ENCODE peak calls at places on chromosomes 1 and 21, in six cellular contexts. S is heart right ventricle, N is fibroblast of mammary gland, X is psoas muscle, T is GM12878, W is astrocyte of the spinal cord. I is an unnamed sample.

GRCh38 chr1:116020668-116021272 is 44.5 kb downstream of the SLC22A15 start:
- DNase-seq in S (peak), T (no peak), X (no peak), W (peak), N (peak), I (peak)

GRCh38 chr1:58401991-58402390 is 144.5 kb downstream of the OMA1 start:
- DNase-seq in S (peak), N (peak), W (no peak), T (no peak), X (no peak), I (no peak)

GRCh38 chr1:109767596-109768334 is 4.0 kb upstream of the EPS8L3 start:
- DNase-seq in T (no peak), S (peak), W (no peak), X (peak), N (no peak), I (no peak)

GRCh38 chr1:193794239-193794638 is 607.8 kb upstream of the B3GALT2 start:
- DNase-seq in T (no peak), N (no peak), X (no peak), W (peak), S (no peak), I (peak)

GRCh38 chr1:44038876-44039657 is 7.8 kb upstream of the SLC6A9 start:
- DNase-seq in T (no peak), X (no peak), W (no peak), N (peak), S (no peak), I (no peak)

GRCh38 chr1:40799351-40799867 is 15.8 kb downstream of the KCNQ4 start:
- DNase-seq in S (peak), W (peak), X (peak), T (no peak), N (peak), I (no peak)

GRCh38 chr1:172269084-172269483 is 151.4 kb upstream of the C1orf105 start:
- DNase-seq in N (no peak), S (no peak), W (no peak), T (no peak), X (no peak), I (no peak)

GRCh38 chr1:54489627-54490240 is 58.3 kb upstream of the ACOT11 start:
- DNase-seq in S (no peak), N (no peak), W (no peak), X (no peak), T (no peak), I (no peak)

GRCh38 chr1:225113265-225113664 is 183.8 kb downstream of the DNAH14 start:
- DNase-seq in S (no peak), N (no peak), X (no peak), W (no peak), T (no peak), I (no peak)

GRCh38 chr21:23131177-23131576 is 2133.0 kb downstream of the NCAM2 start:
- DNase-seq in T (no peak), S (no peak), N (no peak), X (no peak), W (no peak), I (no peak)

GRCh38 chr1:69846267-69846666 is 278.5 kb downstream of the LRRC7 start:
- DNase-seq in X (no peak), S (no peak), W (no peak), N (no peak), T (no peak), I (no peak)

GRCh38 chr1:206923009-206923960 is 1.5 kb upstream of the FCMR start:
- DNase-seq in S (no peak), W (no peak), N (no peak), X (peak), T (peak), I (no peak)

DNA sequence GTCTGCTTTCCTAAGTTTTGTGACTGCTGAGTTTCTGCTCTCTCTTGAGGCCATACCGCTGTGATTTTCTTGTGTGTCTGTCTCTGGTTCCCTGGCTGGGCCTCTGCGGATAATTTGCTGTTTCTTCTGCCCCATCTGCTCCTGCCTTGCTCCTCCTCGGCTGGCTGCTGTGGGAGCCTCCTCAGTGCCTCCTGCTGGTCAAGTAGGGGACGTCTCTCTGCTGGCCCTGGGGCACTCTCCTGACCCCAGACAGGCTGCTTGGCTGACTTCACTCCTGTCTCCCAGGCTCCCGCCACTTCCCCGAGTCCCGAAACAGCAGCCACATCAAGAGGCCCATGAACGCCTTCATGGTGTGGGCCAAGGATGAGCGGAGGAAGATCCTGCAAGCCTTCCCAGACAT is 28.5 kb downstream of the ETNK2 start:
- DNase-seq in T (no peak), N (peak), W (no peak), S (no peak), X (no peak), I (no peak)
- TF ChIP-seq CTCF in T (no peak), N (peak), W (peak), S (peak), X (peak), I (peak)

DNA sequence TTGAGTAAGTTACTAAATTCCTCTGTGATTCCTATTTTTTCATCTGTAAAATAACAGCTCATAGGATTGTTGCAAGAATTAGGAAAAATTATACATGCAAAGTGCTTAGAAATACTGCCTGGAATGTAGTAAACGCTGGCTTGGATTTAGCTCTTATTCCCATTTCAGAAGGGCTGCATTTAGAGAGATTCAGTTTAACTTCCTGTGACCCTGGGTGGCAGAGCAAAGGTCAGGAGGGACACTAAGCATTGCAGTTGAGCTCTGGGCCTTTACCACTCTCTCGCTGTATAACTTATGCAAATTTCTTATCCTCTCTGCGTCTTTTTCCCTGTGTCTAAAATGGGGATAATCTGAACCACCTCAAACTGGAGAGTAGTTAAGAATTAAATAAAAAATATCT is 241.0 kb upstream of the POU3F1 start:
- DNase-seq in W (no peak), N (no peak), X (no peak), S (no peak), T (no peak), I (no peak)
- TF ChIP-seq CTCF in W (no peak), N (no peak), X (no peak), S (no peak), T (no peak), I (no peak)

GRCh38 chr21:19987671-19988070 is 1010.5 kb upstream of the NCAM2 start:
- DNase-seq in T (no peak), N (no peak), W (no peak), X (no peak), S (no peak), I (no peak)

GRCh38 chr21:19998450-19998849 is 999.8 kb upstream of the NCAM2 start:
- DNase-seq in S (no peak), X (no peak), T (no peak), W (no peak), N (no peak), I (no peak)

GRCh38 chr21:19995253-19995652 is 1003.0 kb upstream of the NCAM2 start:
- DNase-seq in X (no peak), N (no peak), T (no peak), S (no peak), W (no peak), I (no peak)

GRCh38 chr21:19993186-19993711 is 1005.0 kb upstream of the NCAM2 start:
- DNase-seq in N (no peak), T (no peak), S (no peak), X (no peak), W (no peak), I (no peak)

GRCh38 chr21:19992540-19992939 is 1005.7 kb upstream of the NCAM2 start:
- DNase-seq in N (no peak), X (no peak), S (no peak), W (no peak), T (no peak), I (no peak)
- TF ChIP-seq CTCF in N (no peak), X (no peak), S (no peak), W (no peak), T (no peak), I (no peak)

DNA sequence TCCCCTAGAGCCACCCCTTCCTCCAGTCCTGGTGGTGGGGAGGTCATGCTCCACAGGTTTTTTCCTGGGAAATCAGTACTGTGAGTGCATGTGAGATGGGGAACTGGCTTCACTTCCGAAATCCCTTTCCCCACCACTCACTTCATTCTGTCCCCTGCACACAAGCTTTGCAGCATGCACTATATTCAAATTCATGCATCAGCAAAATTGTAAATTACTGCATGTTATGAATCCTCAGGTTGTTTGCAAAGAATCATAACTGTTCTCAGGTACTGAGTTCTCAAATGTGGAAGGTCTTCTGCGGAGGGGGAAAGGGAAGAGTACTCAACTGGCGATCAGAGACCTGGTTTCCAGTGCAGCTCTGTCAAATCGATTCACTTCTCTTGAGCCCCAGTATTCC is 42.3 kb downstream of the LHX4 start:
- DNase-seq in S (no peak), W (no peak), N (no peak), X (no peak), T (no peak), I (no peak)
- TF ChIP-seq CTCF in S (no peak), W (no peak), N (no peak), X (no peak), T (no peak), I (no peak)

GRCh38 chr1:18555036-18555435 is 74.3 kb downstream of the KLHDC7A start:
- DNase-seq in X (no peak), T (no peak), S (no peak), N (no peak), W (no peak), I (no peak)

GRCh38 chr1:18557621-18558465 is 72.8 kb upstream of the PAX7 start:
- DNase-seq in N (peak), W (no peak), S (no peak), T (no peak), X (no peak), I (no peak)

GRCh38 chr1:18554597-18554996 is 73.9 kb downstream of the KLHDC7A start:
- DNase-seq in T (no peak), N (no peak), S (no peak), X (no peak), W (no peak), I (no peak)

GRCh38 chr1:18554101-18554500 is 73.4 kb downstream of the KLHDC7A start:
- DNase-seq in X (no peak), W (no peak), N (no peak), S (no peak), T (no peak), I (no peak)

GRCh38 chr1:18556364-18556763 is 74.3 kb upstream of the PAX7 start:
- DNase-seq in X (no peak), W (no peak), N (peak), S (no peak), T (no peak), I (peak)
- TF ChIP-seq CTCF in X (no peak), W (peak), N (peak), S (peak), T (peak), I (peak)

DNA sequence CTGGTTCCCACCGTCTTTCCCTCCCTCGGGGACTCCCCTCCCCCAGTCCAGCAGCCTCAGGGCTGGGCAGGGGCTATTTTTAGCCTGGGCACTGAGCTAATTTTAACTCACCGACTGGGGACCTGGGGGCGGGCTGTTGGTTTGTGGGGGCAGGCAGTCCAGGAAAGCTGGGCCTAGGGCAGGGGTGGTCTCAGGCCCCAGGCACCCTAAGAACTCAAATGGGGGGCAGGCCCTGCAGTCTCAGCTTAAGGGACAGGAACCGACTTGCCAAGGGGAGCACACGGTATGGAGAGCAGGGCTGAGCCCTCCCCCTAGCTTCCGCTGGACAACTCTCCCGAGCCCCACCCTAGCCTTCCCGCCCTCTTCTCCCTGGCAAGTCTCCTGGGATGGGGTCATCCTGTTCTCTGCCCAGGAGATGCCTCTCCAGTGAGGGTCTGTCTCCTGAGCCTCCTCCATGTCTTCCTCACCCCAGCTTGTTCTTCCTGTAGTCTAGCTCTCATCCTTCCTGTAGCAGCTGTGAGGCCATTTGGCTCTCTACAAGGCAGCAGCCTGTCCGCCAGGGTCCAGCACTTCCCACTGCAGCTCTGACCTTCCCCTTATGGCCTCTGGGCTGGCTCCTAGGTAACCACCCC is 10.1 kb downstream of the MEF2D start:
- DNase-seq in S (peak), X (peak), N (peak), W (no peak), T (no peak), I (no peak)
- TF ChIP-seq CTCF in S (peak), X (peak), N (peak), W (peak), T (no peak), I (peak)

GRCh38 chr21:42833439-42833815 is 45.9 kb downstream of the WDR4 start:
- DNase-seq in W (no peak), S (no peak), T (peak), N (peak), X (no peak), I (no peak)
- TF ChIP-seq CTCF in W (peak), S (no peak), T (peak), N (peak), X (no peak), I (no peak)

GRCh38 chr21:31498985-31499384 is 154.9 kb upstream of the TIAM1 start:
- DNase-seq in X (no peak), T (no peak), W (no peak), S (no peak), N (no peak), I (no peak)
- TF ChIP-seq CTCF in X (no peak), T (peak), W (no peak), S (no peak), N (no peak), I (no peak)

I was measured in HFFc6.